ENCODE peak calls at places on chromosomes 7 and 10, in eight cellular contexts. N is GM23338, T is SK-N-SH, K is sigmoid colon, G is transverse colon, S is stomach, W is HCT116, V is prostate gland. J is an unnamed sample.

GRCh38 chr7:7609330-7609729 is 31.2 kb upstream of the UMAD1 start:
- DNase-seq in N (no peak), T (no peak), K (no peak), G (no peak), S (no peak), W (no peak), V (no peak), J (no peak)

GRCh38 chr10:30897547-30897946 is 134.1 kb downstream of the ZNF438 start:
- DNase-seq in N (no peak), T (no peak), K (no peak), G (no peak), S (no peak), W (no peak), V (no peak), J (no peak)

GRCh38 chr10:99694171-99694570 is 34.9 kb downstream of the ENTPD7 start:
- DNase-seq in N (no peak), T (no peak), K (no peak), G (no peak), S (no peak), W (no peak), V (no peak), J (no peak)

GRCh38 chr7:151485006-151485732 is 34.5 kb downstream of the RHEB start:
- DNase-seq in N (no peak), T (no peak), K (no peak), G (no peak), S (no peak), W (peak; percentile 29), V (no peak), J (no peak)

GRCh38 chr10:116274141-116274861 is 1.3 kb upstream of the GFRA1 start:
- DNase-seq in N (peak; percentile 56), T (peak; percentile 74), K (no peak), G (no peak), S (no peak), W (no peak), V (no peak), J (no peak)

GRCh38 chr10:97412891-97413304 is 11.8 kb upstream of the RRP12 start:
- DNase-seq in N (no peak), T (no peak), K (no peak), G (no peak), S (no peak), W (peak; percentile 51), V (peak; percentile 68), J (no peak)

GRCh38 chr7:754531-755420 is 27.7 kb upstream of the PRKAR1B start:
- DNase-seq in N (no peak), T (no peak), K (peak; percentile 35), G (no peak), S (no peak), W (no peak), V (no peak), J (no peak)

GRCh38 chr7:151382079-151382885 is 27.6 kb downstream of the WDR86 start:
- DNase-seq in N (peak; percentile 56), T (no peak), K (no peak), G (no peak), S (no peak), W (no peak), V (no peak), J (no peak)

GRCh38 chr7:1385086-1385808 is 74.0 kb downstream of the MICALL2 start:
- DNase-seq in N (no peak), T (peak; percentile 47), K (no peak), G (no peak), S (no peak), W (no peak), V (no peak), J (no peak)

GRCh38 chr10:12875100-12875499 is 126.4 kb downstream of the CCDC3 start:
- DNase-seq in N (no peak), T (no peak), K (no peak), G (no peak), S (no peak), W (no peak), V (peak; percentile 77), J (no peak)

GRCh38 chr10:100468322-100468721 is 5.5 kb downstream of the WNT8B start:
- DNase-seq in N (peak; percentile 18), T (no peak), K (no peak), G (no peak), S (no peak), W (no peak), V (no peak), J (no peak)

GRCh38 chr10:59808896-59809643 is 55.8 kb upstream of the MRLN start:
- DNase-seq in N (peak; percentile 78), T (peak; percentile 54), K (peak; percentile 77), G (peak; percentile 86), S (peak; percentile 77), W (peak; percentile 42), V (peak; percentile 64), J (no peak)

GRCh38 chr7:92375013-92375412 is 72.3 kb upstream of the GATAD1 start:
- DNase-seq in N (no peak), T (no peak), K (no peak), G (no peak), S (no peak), W (no peak), V (no peak), J (no peak)

GRCh38 chr7:112853429-112853828 is 63.2 kb upstream of the TMEM168 start:
- DNase-seq in N (no peak), T (no peak), K (no peak), G (no peak), S (no peak), W (no peak), V (no peak), J (peak; percentile 42)

GRCh38 chr10:4902571-4903011 is 60.6 kb upstream of the AKR1C1 start:
- DNase-seq in N (no peak), T (no peak), K (no peak), G (no peak), S (no peak), W (no peak), V (peak; percentile 35), J (no peak)
- H3K27ac ChIP-seq in N (no peak overlapping the region), T (no peak overlapping the region), K (peak overlapping the region; percentile 51), G (no peak overlapping the region), S (peak overlapping the region; percentile 85), W (no peak overlapping the region), V (peak overlapping the region; percentile 26), J (no peak overlapping the region)

GRCh38 chr10:79377557-79378382 is 30.5 kb downstream of the PPIF start:
- DNase-seq in N (no peak), T (no peak), K (peak; percentile 55), G (no peak), S (no peak), W (no peak), V (no peak), J (no peak)

GRCh38 chr10:79376751-79377556 is 29.7 kb downstream of the PPIF start:
- DNase-seq in N (no peak), T (no peak), K (peak; percentile 51), G (no peak), S (no peak), W (no peak), V (no peak), J (no peak)

GRCh38 chr10:79375321-79376077 is 28.2 kb downstream of the PPIF start:
- DNase-seq in N (no peak), T (no peak), K (peak; percentile 76), G (no peak), S (no peak), W (no peak), V (no peak), J (no peak)

GRCh38 chr10:79374312-79375191 is 27.3 kb downstream of the PPIF start:
- DNase-seq in N (peak; percentile 86), T (peak; percentile 84), K (peak; percentile 91), G (peak; percentile 84), S (peak; percentile 89), W (peak; percentile 40), V (peak; percentile 64), J (no peak)

DNA sequence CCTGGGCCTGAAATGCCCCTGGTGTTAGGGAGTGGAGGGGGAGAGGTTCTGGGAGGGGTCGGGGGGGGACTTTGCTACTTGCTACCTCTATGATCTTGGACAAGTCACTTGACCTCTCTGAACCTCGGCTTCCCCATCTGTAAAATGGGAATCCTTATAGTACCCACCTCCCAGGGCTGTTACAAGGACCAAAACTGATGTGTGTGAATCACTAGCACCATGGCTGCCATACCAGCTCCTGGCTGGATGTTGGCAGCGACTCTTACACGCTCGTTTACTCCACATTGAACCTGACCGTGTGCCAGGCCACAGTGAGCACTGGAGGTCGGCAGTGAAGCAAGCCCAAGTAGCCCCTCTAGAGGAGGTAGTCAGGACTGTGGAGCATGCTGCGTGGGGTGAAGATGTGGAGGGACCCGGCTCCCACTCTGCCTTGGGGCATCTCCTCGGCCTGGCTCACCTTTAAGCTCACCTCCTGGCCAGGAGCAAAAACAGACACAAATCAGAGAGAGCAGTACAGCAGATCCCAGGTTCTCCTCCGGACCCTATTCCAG is 28.9 kb downstream of the PPIF start:
- DNase-seq in N (no peak), T (no peak), K (peak; percentile 61), G (no peak), S (no peak), W (no peak), V (no peak), J (no peak)
- H3K4me3 ChIP-seq in N (no peak overlapping the region), T (no peak overlapping the region), K (no peak overlapping the region), G (no peak overlapping the region), S (no peak overlapping the region), W (no peak overlapping the region), V (no peak overlapping the region), J (no peak overlapping the region)

DNA sequence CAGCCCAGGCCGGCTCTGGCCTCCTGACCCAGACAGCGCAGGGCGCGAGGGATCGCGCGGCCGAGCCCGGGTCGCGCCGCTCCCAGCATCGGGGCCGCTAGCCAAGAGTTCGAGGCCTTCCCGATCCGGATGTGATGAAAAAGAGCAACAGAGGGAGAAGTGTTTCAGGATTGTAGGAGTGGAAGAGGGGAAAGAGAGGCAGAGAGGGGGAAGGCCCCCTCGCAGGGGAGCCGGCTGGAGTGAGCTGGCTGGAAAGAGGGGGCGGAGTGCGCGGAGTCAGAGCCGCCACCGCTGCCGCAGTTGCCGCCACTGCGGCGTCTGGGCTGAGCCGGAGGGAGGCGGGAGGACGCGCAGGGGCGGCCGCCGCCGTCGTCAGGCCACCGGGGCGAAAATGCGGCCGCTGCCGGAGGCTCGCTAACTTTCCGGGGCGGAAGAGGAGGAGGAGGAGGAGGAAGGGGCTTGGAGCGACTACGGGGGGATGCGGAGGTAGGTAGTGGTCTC is 307 bp downstream of the MDFIC start:
- DNase-seq in N (peak; percentile 59), T (peak; percentile 63), K (peak; percentile 72), G (peak; percentile 46), S (peak; percentile 41), W (no peak), V (peak; percentile 11), J (no peak)
- TF ChIP-seq POLR2AphosphoS5 in N (peak; percentile 24), T (no peak), K (peak; percentile 58), G (peak; percentile 61), S (peak; percentile 35), W (no peak), V (no peak), J (peak; percentile 67)

GRCh38 chr7:2523461-2523905 is 3.9 kb downstream of the LFNG start:
- DNase-seq in N (peak; percentile 77), T (no peak), K (no peak), G (peak; percentile 70), S (peak; percentile 76), W (no peak), V (peak; percentile 74), J (no peak)
- H3K27ac ChIP-seq in N (peak overlapping the region; percentile 79), T (peak overlapping the region; percentile 48), K (peak overlapping the region; percentile 7), G (peak overlapping the region; percentile 91), S (peak overlapping the region; percentile 90), W (peak overlapping the region; percentile 98), V (peak overlapping the region; percentile 82), J (no peak overlapping the region)

GRCh38 chr10:132248455-132249231 is 59.1 kb downstream of the STK32C start:
- DNase-seq in N (peak; percentile 65), T (peak; percentile 95), K (no peak), G (peak; percentile 53), S (peak; percentile 53), W (peak; percentile 4), V (no peak), J (no peak)
- H3K4me3 ChIP-seq in N (peak overlapping the region; percentile 42), T (peak overlapping the region; percentile 53), K (peak overlapping the region; percentile 24), G (no peak overlapping the region), S (no peak overlapping the region), W (peak overlapping the region; percentile 57), V (no peak overlapping the region), J (peak overlapping the region; percentile 76)

GRCh38 chr10:74855027-74855426 is 28.6 kb downstream of the KAT6B start:
- DNase-seq in N (no peak), T (peak; percentile 62), K (peak; percentile 73), G (peak; percentile 41), S (peak; percentile 46), W (no peak), V (no peak), J (no peak)
- TF ChIP-seq POLR2AphosphoS5 in N (no peak), T (no peak), K (peak; percentile 57), G (no peak), S (no peak), W (no peak), V (no peak), J (no peak)

J was measured in SK-N-MC.